ENCODE peak calls at places on chromosomes 2 and 18, in five cellular contexts. X is MV-4-11, F is breast epithelium, V is A172, M is GM10248. K is an unnamed sample.

GRCh38 chr2:61928816-61929471 is 23.5 kb downstream of the COMMD1 start:
- DNase-seq in F (no peak), X (no peak), M (no peak), V (peak), K (no peak)

GRCh38 chr2:126399001-126399400 is 257.0 kb upstream of the GYPC start:
- DNase-seq in X (no peak), V (no peak), F (no peak), M (no peak), K (no peak)

GRCh38 chr2:67290451-67290991 is 106.6 kb upstream of the ETAA1 start:
- DNase-seq in V (peak), F (no peak), M (no peak), X (no peak), K (peak)

GRCh38 chr2:54558976-54559410 is 102.9 kb downstream of the SPTBN1 start:
- DNase-seq in F (no peak), X (no peak), M (no peak), V (no peak), K (no peak)

GRCh38 chr2:161243312-161243711 is 64.9 kb upstream of the PSMD14 start:
- DNase-seq in M (peak), X (no peak), F (no peak), V (no peak), K (no peak)

GRCh38 chr18:48897531-48897930 is 53.2 kb downstream of the SMAD7 start:
- DNase-seq in X (no peak), V (no peak), F (no peak), M (no peak), K (no peak)

GRCh38 chr2:100393362-100393761 is 24.1 kb downstream of the CHST10 start:
- DNase-seq in F (no peak), X (no peak), M (no peak), V (no peak), K (no peak)

GRCh38 chr2:79630060-79630459 is 117.2 kb downstream of the CTNNA2 start:
- DNase-seq in M (no peak), V (peak), F (no peak), X (peak), K (no peak)

GRCh38 chr2:197134206-197134605 is 176.4 kb downstream of the ANKRD44 start:
- DNase-seq in F (no peak), V (no peak), X (no peak), M (no peak), K (no peak)

K was measured in skeletal muscle cell.